ENCODE peak calls at places on chromosomes 16 and 17, in seven cellular contexts. One of them, this sample, is unnamed.

GRCh38 chr17:13736915-13737314 is 135.2 kb upstream of the HS3ST3A1 start:
- DNase-seq in astrocyte of the cerebellum: no peak
- DNase-seq in AG04450: peak
- DNase-seq in fibroblast of pulmonary artery: peak
- DNase-seq in cardiac muscle cell: no peak
- DNase-seq in neural progenitor cell: no peak
- DNase-seq in astrocyte of the spinal cord: no peak
- DNase-seq in this sample: peak

GRCh38 chr17:28792877-28793666 is 49.3 kb downstream of the TRAF4 start:
- DNase-seq in neural progenitor cell: no peak
- DNase-seq in astrocyte of the cerebellum: no peak
- DNase-seq in fibroblast of pulmonary artery: peak
- DNase-seq in cardiac muscle cell: no peak
- DNase-seq in astrocyte of the spinal cord: no peak
- DNase-seq in AG04450: no peak
- DNase-seq in this sample: no peak

GRCh38 chr17:50829336-50829735 is 6.0 kb upstream of the WFIKKN2 start:
- DNase-seq in AG04450: no peak
- DNase-seq in cardiac muscle cell: no peak
- DNase-seq in astrocyte of the cerebellum: no peak
- DNase-seq in neural progenitor cell: no peak
- DNase-seq in astrocyte of the spinal cord: no peak
- DNase-seq in fibroblast of pulmonary artery: no peak
- DNase-seq in this sample: no peak

GRCh38 chr16:64174327-64174726 is 947.5 kb downstream of the CDH11 start:
- DNase-seq in cardiac muscle cell: no peak
- DNase-seq in neural progenitor cell: no peak
- DNase-seq in fibroblast of pulmonary artery: no peak
- DNase-seq in AG04450: no peak
- DNase-seq in astrocyte of the cerebellum: no peak
- DNase-seq in astrocyte of the spinal cord: peak
- DNase-seq in this sample: no peak

GRCh38 chr16:22789281-22789945 is 24.5 kb upstream of the HS3ST2 start:
- DNase-seq in AG04450: no peak
- DNase-seq in fibroblast of pulmonary artery: no peak
- DNase-seq in cardiac muscle cell: no peak
- DNase-seq in astrocyte of the spinal cord: no peak
- DNase-seq in neural progenitor cell: no peak
- DNase-seq in astrocyte of the cerebellum: no peak
- DNase-seq in this sample: peak

GRCh38 chr16:65737831-65738230 is 616.0 kb upstream of the CDH11 start:
- DNase-seq in fibroblast of pulmonary artery: no peak
- DNase-seq in AG04450: no peak
- DNase-seq in astrocyte of the cerebellum: no peak
- DNase-seq in neural progenitor cell: peak
- DNase-seq in astrocyte of the spinal cord: no peak
- DNase-seq in cardiac muscle cell: peak
- DNase-seq in this sample: no peak

GRCh38 chr16:11796227-11797165 is 562 bp downstream of the ZC3H7A start:
- DNase-seq in astrocyte of the cerebellum: no peak
- DNase-seq in astrocyte of the spinal cord: peak
- DNase-seq in fibroblast of pulmonary artery: no peak
- DNase-seq in AG04450: no peak
- DNase-seq in neural progenitor cell: peak
- DNase-seq in cardiac muscle cell: peak
- DNase-seq in this sample: peak

GRCh38 chr17:41710472-41711090 is 1.6 kb upstream of the GAST start:
- DNase-seq in AG04450: no peak
- DNase-seq in fibroblast of pulmonary artery: peak
- DNase-seq in neural progenitor cell: no peak
- DNase-seq in astrocyte of the spinal cord: peak
- DNase-seq in astrocyte of the cerebellum: peak
- DNase-seq in cardiac muscle cell: no peak
- DNase-seq in this sample: peak

GRCh38 chr17:35900280-35900679 is 20.1 kb upstream of the CCL5 start:
- DNase-seq in astrocyte of the cerebellum: no peak
- DNase-seq in cardiac muscle cell: no peak
- DNase-seq in fibroblast of pulmonary artery: no peak
- DNase-seq in AG04450: no peak
- DNase-seq in astrocyte of the spinal cord: no peak
- DNase-seq in neural progenitor cell: no peak
- DNase-seq in this sample: no peak

GRCh38 chr17:13114601-13115024 is 96.8 kb upstream of the ELAC2 start:
- DNase-seq in astrocyte of the cerebellum: peak
- DNase-seq in fibroblast of pulmonary artery: peak
- DNase-seq in cardiac muscle cell: peak
- DNase-seq in AG04450: peak
- DNase-seq in astrocyte of the spinal cord: peak
- DNase-seq in neural progenitor cell: peak
- DNase-seq in this sample: peak

GRCh38 chr17:48903401-48903800 is 4.8 kb upstream of the UBE2Z start:
- DNase-seq in astrocyte of the spinal cord: no peak
- DNase-seq in fibroblast of pulmonary artery: no peak
- DNase-seq in AG04450: no peak
- DNase-seq in neural progenitor cell: no peak
- DNase-seq in cardiac muscle cell: no peak
- DNase-seq in astrocyte of the cerebellum: no peak
- DNase-seq in this sample: no peak

GRCh38 chr17:34401165-34401564 is 38.1 kb upstream of the CCL1 start:
- DNase-seq in astrocyte of the spinal cord: no peak
- DNase-seq in neural progenitor cell: no peak
- DNase-seq in astrocyte of the cerebellum: no peak
- DNase-seq in cardiac muscle cell: no peak
- DNase-seq in AG04450: no peak
- DNase-seq in fibroblast of pulmonary artery: no peak
- DNase-seq in this sample: no peak

GRCh38 chr17:50931003-50931878 is 65.1 kb upstream of the TOB1 start:
- DNase-seq in astrocyte of the cerebellum: peak
- DNase-seq in AG04450: peak
- DNase-seq in cardiac muscle cell: peak
- DNase-seq in astrocyte of the spinal cord: peak
- DNase-seq in neural progenitor cell: peak
- DNase-seq in fibroblast of pulmonary artery: peak
- DNase-seq in this sample: peak

GRCh38 chr17:57187391-57187790 is 68.9 kb upstream of the MSI2 start:
- DNase-seq in astrocyte of the cerebellum: no peak
- DNase-seq in cardiac muscle cell: no peak
- DNase-seq in astrocyte of the spinal cord: no peak
- DNase-seq in neural progenitor cell: no peak
- DNase-seq in fibroblast of pulmonary artery: no peak
- DNase-seq in AG04450: no peak
- DNase-seq in this sample: no peak

GRCh38 chr17:19384723-19385391 is 2.1 kb downstream of the MFAP4 start:
- DNase-seq in AG04450: peak
- DNase-seq in neural progenitor cell: no peak
- DNase-seq in astrocyte of the spinal cord: peak
- DNase-seq in fibroblast of pulmonary artery: peak
- DNase-seq in cardiac muscle cell: no peak
- DNase-seq in astrocyte of the cerebellum: no peak
- DNase-seq in this sample: peak

GRCh38 chr17:79001190-79002020 is 8.2 kb downstream of the CANT1 start:
- DNase-seq in neural progenitor cell: no peak
- DNase-seq in AG04450: no peak
- DNase-seq in fibroblast of pulmonary artery: no peak
- DNase-seq in astrocyte of the spinal cord: no peak
- DNase-seq in cardiac muscle cell: no peak
- DNase-seq in astrocyte of the cerebellum: no peak
- DNase-seq in this sample: no peak

DNA sequence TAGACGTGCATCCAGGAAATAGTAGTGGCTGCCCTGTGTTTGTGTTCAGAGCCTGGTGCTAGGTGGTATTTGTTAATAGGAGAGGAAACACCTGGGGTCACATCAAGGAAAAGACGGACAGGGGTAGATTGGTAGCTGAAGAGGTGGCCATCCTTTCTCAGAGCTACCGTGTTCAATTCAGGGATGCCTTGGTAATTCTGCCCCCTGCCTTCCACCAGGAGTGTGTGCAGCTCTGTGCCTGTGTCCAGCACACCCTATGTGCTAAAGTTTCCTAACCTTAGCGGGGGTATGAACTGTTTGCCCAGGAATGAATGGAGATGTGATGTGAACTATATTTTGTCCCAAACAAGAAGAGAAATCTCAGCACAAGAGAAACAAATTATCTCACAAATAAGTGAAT is 174.1 kb upstream of the MPHOSPH6 start:
- DNase-seq in AG04450: no peak
- DNase-seq in astrocyte of the cerebellum: no peak
- DNase-seq in neural progenitor cell: peak
- DNase-seq in astrocyte of the spinal cord: no peak
- DNase-seq in fibroblast of pulmonary artery: no peak
- DNase-seq in cardiac muscle cell: peak
- DNase-seq in this sample: no peak
- TF ChIP-seq CTCF in AG04450: peak
- TF ChIP-seq CTCF in astrocyte of the cerebellum: peak
- TF ChIP-seq CTCF in neural progenitor cell: peak
- TF ChIP-seq CTCF in astrocyte of the spinal cord: no peak
- TF ChIP-seq CTCF in fibroblast of pulmonary artery: peak
- TF ChIP-seq CTCF in cardiac muscle cell: peak
- TF ChIP-seq CTCF in this sample: no peak

GRCh38 chr17:20992987-20993862 is 49.6 kb downstream of the USP22 start:
- DNase-seq in neural progenitor cell: peak
- DNase-seq in cardiac muscle cell: peak
- DNase-seq in astrocyte of the spinal cord: peak
- DNase-seq in AG04450: peak
- DNase-seq in fibroblast of pulmonary artery: peak
- DNase-seq in astrocyte of the cerebellum: peak
- DNase-seq in this sample: peak
- H3K4me3 ChIP-seq in neural progenitor cell: no peak
- H3K4me3 ChIP-seq in cardiac muscle cell: no peak
- H3K4me3 ChIP-seq in astrocyte of the spinal cord: no peak
- H3K4me3 ChIP-seq in AG04450: no peak
- H3K4me3 ChIP-seq in fibroblast of pulmonary artery: no peak
- H3K4me3 ChIP-seq in astrocyte of the cerebellum: no peak
- H3K4me3 ChIP-seq in this sample: no peak

DNA sequence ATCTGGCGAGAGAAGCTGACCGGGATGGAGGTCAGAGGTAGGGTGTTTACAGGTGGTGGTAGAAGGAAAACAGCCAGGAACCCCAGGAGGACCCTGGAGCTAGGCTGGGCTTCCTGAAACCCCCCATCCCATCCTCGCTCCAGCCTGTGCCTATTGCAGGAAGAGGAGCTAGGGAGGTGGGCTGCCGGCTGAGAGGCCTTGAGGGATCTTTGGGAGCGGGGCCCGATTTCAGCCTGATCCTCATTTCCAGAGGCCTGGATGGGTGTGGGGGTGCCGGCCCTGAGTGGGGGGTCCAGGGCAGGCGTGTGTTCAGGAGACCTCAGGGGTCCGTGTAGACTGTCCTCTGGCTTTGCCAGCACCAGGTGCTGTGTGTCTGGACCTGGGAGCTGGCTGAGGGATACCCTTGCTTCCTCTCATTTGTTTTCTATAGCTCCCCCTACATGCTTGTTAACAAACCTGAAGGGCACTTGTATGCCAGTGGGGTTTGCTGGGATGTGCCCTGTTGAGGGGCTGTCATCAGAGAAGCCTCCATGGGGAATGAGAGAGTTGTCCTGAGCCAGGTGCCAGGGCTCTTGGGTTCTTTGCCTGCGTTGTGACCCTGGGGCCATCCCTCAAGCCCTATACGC is 18.9 kb upstream of the RAP1GAP2 start:
- DNase-seq in astrocyte of the spinal cord: no peak
- DNase-seq in neural progenitor cell: peak
- DNase-seq in fibroblast of pulmonary artery: no peak
- DNase-seq in cardiac muscle cell: no peak
- DNase-seq in astrocyte of the cerebellum: no peak
- DNase-seq in AG04450: no peak
- DNase-seq in this sample: no peak
- TF ChIP-seq CTCF in astrocyte of the spinal cord: no peak
- TF ChIP-seq CTCF in neural progenitor cell: peak
- TF ChIP-seq CTCF in fibroblast of pulmonary artery: no peak
- TF ChIP-seq CTCF in cardiac muscle cell: no peak
- TF ChIP-seq CTCF in astrocyte of the cerebellum: no peak
- TF ChIP-seq CTCF in AG04450: no peak
- TF ChIP-seq CTCF in this sample: no peak

DNA sequence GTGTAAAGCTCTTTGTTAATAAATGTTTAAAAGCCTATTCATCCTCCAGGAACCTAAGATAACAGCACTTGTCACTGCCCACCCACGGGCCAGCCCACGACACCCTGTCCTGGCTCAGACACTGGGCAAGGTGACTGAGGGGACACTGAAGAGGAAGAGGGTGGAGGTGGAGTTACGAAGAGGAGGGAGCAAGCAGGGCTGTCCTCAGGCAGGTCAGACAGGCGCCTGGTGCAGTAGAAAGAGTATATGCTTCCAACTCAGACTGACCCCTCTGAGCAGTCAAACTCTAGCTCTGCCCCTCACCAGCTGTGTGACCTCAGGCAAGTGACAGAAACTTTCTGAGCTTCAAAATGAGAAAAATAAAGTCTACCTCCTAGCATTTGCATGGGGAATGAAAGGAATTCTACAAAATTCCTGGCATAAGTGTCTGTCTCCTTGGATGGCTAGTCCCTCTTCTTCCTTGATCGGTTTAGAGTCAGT is 22.8 kb downstream of the TEX2 start:
- DNase-seq in astrocyte of the cerebellum: no peak
- DNase-seq in AG04450: no peak
- DNase-seq in neural progenitor cell: peak
- DNase-seq in cardiac muscle cell: peak
- DNase-seq in astrocyte of the spinal cord: no peak
- DNase-seq in fibroblast of pulmonary artery: peak
- DNase-seq in this sample: no peak
- H3K4me3 ChIP-seq in astrocyte of the cerebellum: no peak
- H3K4me3 ChIP-seq in AG04450: no peak
- H3K4me3 ChIP-seq in neural progenitor cell: no peak
- H3K4me3 ChIP-seq in cardiac muscle cell: no peak
- H3K4me3 ChIP-seq in astrocyte of the spinal cord: no peak
- H3K4me3 ChIP-seq in fibroblast of pulmonary artery: no peak
- H3K4me3 ChIP-seq in this sample: no peak

This sample was measured in fibroblast of mammary gland.